ENCODE peak calls at places on chromosome 5, in four cellular contexts. One of them, this sample, is unnamed.

GRCh38 chr5:170132642-170133448 is 27.1 kb downstream of the FOXI1 start:
- DNase-seq in neural progenitor cell: no peak
- DNase-seq in fibroblast of the aortic adventitia: peak
- DNase-seq in cardiac fibroblast: peak
- DNase-seq in this sample: peak

GRCh38 chr5:67879619-67880357 is 335.8 kb upstream of the PIK3R1 start:
- DNase-seq in neural progenitor cell: no peak
- DNase-seq in fibroblast of the aortic adventitia: peak
- DNase-seq in cardiac fibroblast: peak
- DNase-seq in this sample: peak

GRCh38 chr5:73186976-73187375 is 14.0 kb downstream of the TMEM174 start:
- DNase-seq in neural progenitor cell: no peak
- DNase-seq in fibroblast of the aortic adventitia: no peak
- DNase-seq in cardiac fibroblast: no peak
- DNase-seq in this sample: peak

GRCh38 chr5:37206733-37207132 is 42.4 kb downstream of the CPLANE1 start:
- DNase-seq in neural progenitor cell: no peak
- DNase-seq in fibroblast of the aortic adventitia: peak
- DNase-seq in cardiac fibroblast: peak
- DNase-seq in this sample: no peak

GRCh38 chr5:89120719-89121118 is 237.7 kb upstream of the MEF2C start:
- DNase-seq in neural progenitor cell: no peak
- DNase-seq in fibroblast of the aortic adventitia: peak
- DNase-seq in cardiac fibroblast: peak
- DNase-seq in this sample: peak

GRCh38 chr5:57754616-57755015 is 272.0 kb upstream of the ACTBL2 start:
- DNase-seq in neural progenitor cell: no peak
- DNase-seq in fibroblast of the aortic adventitia: no peak
- DNase-seq in cardiac fibroblast: no peak
- DNase-seq in this sample: peak

GRCh38 chr5:154176191-154176590 is 14.3 kb upstream of the GALNT10 start:
- DNase-seq in neural progenitor cell: no peak
- DNase-seq in fibroblast of the aortic adventitia: peak
- DNase-seq in cardiac fibroblast: peak
- DNase-seq in this sample: peak

GRCh38 chr5:126780165-126780827 is 3.4 kb downstream of the LMNB1 start:
- DNase-seq in neural progenitor cell: peak
- DNase-seq in fibroblast of the aortic adventitia: peak
- DNase-seq in cardiac fibroblast: peak
- DNase-seq in this sample: peak

GRCh38 chr5:122972877-122973276 is 63.6 kb downstream of the PPIC start:
- DNase-seq in neural progenitor cell: no peak
- DNase-seq in fibroblast of the aortic adventitia: peak
- DNase-seq in cardiac fibroblast: no peak
- DNase-seq in this sample: peak

GRCh38 chr5:84372066-84372700 is 12.5 kb downstream of the EDIL3 start:
- DNase-seq in neural progenitor cell: no peak
- DNase-seq in fibroblast of the aortic adventitia: peak
- DNase-seq in cardiac fibroblast: peak
- DNase-seq in this sample: peak

GRCh38 chr5:168578006-168578405 is 1.2 kb downstream of the PANK3 start:
- DNase-seq in neural progenitor cell: no peak
- DNase-seq in fibroblast of the aortic adventitia: peak
- DNase-seq in cardiac fibroblast: peak
- DNase-seq in this sample: peak

GRCh38 chr5:173750538-173751265 is 134.3 kb upstream of the BOD1 start:
- DNase-seq in neural progenitor cell: no peak
- DNase-seq in fibroblast of the aortic adventitia: no peak
- DNase-seq in cardiac fibroblast: no peak
- DNase-seq in this sample: no peak

GRCh38 chr5:175457466-175457865 is 13.5 kb upstream of the DRD1 start:
- DNase-seq in neural progenitor cell: no peak
- DNase-seq in fibroblast of the aortic adventitia: no peak
- DNase-seq in cardiac fibroblast: no peak
- DNase-seq in this sample: no peak

GRCh38 chr5:166505546-166505945 is 1785.9 kb upstream of the WWC1 start:
- DNase-seq in neural progenitor cell: peak
- DNase-seq in fibroblast of the aortic adventitia: no peak
- DNase-seq in cardiac fibroblast: no peak
- DNase-seq in this sample: no peak

GRCh38 chr5:9456435-9457042 is 89.3 kb downstream of the SEMA5A start:
- DNase-seq in neural progenitor cell: peak
- DNase-seq in fibroblast of the aortic adventitia: peak
- DNase-seq in cardiac fibroblast: no peak
- DNase-seq in this sample: peak

GRCh38 chr5:81852277-81853004 is 101.5 kb upstream of the SSBP2 start:
- DNase-seq in neural progenitor cell: peak
- DNase-seq in fibroblast of the aortic adventitia: peak
- DNase-seq in cardiac fibroblast: peak
- DNase-seq in this sample: peak

GRCh38 chr5:23727271-23727670 is 219.9 kb downstream of the PRDM9 start:
- DNase-seq in neural progenitor cell: no peak
- DNase-seq in fibroblast of the aortic adventitia: no peak
- DNase-seq in cardiac fibroblast: no peak
- DNase-seq in this sample: no peak

GRCh38 chr5:22850981-22851380 is 2.2 kb downstream of the CDH12 start:
- DNase-seq in neural progenitor cell: no peak
- DNase-seq in fibroblast of the aortic adventitia: no peak
- DNase-seq in cardiac fibroblast: no peak
- DNase-seq in this sample: no peak

GRCh38 chr5:171750316-171750788 is 35.3 kb upstream of the SMIM23 start:
- DNase-seq in neural progenitor cell: peak
- DNase-seq in fibroblast of the aortic adventitia: peak
- DNase-seq in cardiac fibroblast: peak
- DNase-seq in this sample: peak

GRCh38 chr5:9288234-9288633 is 257.6 kb downstream of the SEMA5A start:
- DNase-seq in neural progenitor cell: peak
- DNase-seq in fibroblast of the aortic adventitia: no peak
- DNase-seq in cardiac fibroblast: no peak
- DNase-seq in this sample: no peak

GRCh38 chr5:14491505-14491904 is 90.1 kb upstream of the OTULINL start:
- DNase-seq in neural progenitor cell: no peak
- DNase-seq in fibroblast of the aortic adventitia: peak
- DNase-seq in cardiac fibroblast: peak
- DNase-seq in this sample: peak

GRCh38 chr5:59712836-59713487 is 180.6 kb downstream of the PDE4D start:
- DNase-seq in neural progenitor cell: peak
- DNase-seq in fibroblast of the aortic adventitia: peak
- DNase-seq in cardiac fibroblast: no peak
- DNase-seq in this sample: peak

GRCh38 chr5:3598725-3599282 is 3.2 kb downstream of the IRX1 start:
- DNase-seq in neural progenitor cell: peak
- DNase-seq in fibroblast of the aortic adventitia: no peak
- DNase-seq in cardiac fibroblast: no peak
- DNase-seq in this sample: no peak

GRCh38 chr5:138954257-138955012 is 79.3 kb upstream of the LRRTM2 start:
- DNase-seq in neural progenitor cell: no peak
- DNase-seq in fibroblast of the aortic adventitia: no peak
- DNase-seq in cardiac fibroblast: no peak
- DNase-seq in this sample: no peak

GRCh38 chr5:139482050-139482889 is at the start of gene STING1:
- DNase-seq in neural progenitor cell: no peak
- DNase-seq in fibroblast of the aortic adventitia: peak
- DNase-seq in cardiac fibroblast: peak
- DNase-seq in this sample: peak

GRCh38 chr5:120789918-120790714 is 326.0 kb downstream of the PRR16 start:
- DNase-seq in neural progenitor cell: no peak
- DNase-seq in fibroblast of the aortic adventitia: no peak
- DNase-seq in cardiac fibroblast: no peak
- DNase-seq in this sample: peak

GRCh38 chr5:108910627-108911026 is 162.9 kb downstream of the FER start:
- DNase-seq in neural progenitor cell: no peak
- DNase-seq in fibroblast of the aortic adventitia: no peak
- DNase-seq in cardiac fibroblast: no peak
- DNase-seq in this sample: no peak

GRCh38 chr5:109558364-109558763 is 131.4 kb upstream of the MAN2A1 start:
- DNase-seq in neural progenitor cell: no peak
- DNase-seq in fibroblast of the aortic adventitia: no peak
- DNase-seq in cardiac fibroblast: no peak
- DNase-seq in this sample: no peak

GRCh38 chr5:1637639-1638481 is 114.1 kb upstream of the LPCAT1 start:
- DNase-seq in neural progenitor cell: no peak
- DNase-seq in fibroblast of the aortic adventitia: no peak
- DNase-seq in cardiac fibroblast: no peak
- DNase-seq in this sample: no peak

GRCh38 chr5:141547488-141547887 is 58.6 kb downstream of the PCDHGC5 start:
- DNase-seq in neural progenitor cell: peak
- DNase-seq in fibroblast of the aortic adventitia: peak
- DNase-seq in cardiac fibroblast: peak
- DNase-seq in this sample: peak

GRCh38 chr5:176742246-176743105 is 67.9 kb upstream of the UNC5A start:
- DNase-seq in neural progenitor cell: no peak
- DNase-seq in fibroblast of the aortic adventitia: no peak
- DNase-seq in cardiac fibroblast: no peak
- DNase-seq in this sample: no peak
- H3K4me3 ChIP-seq in neural progenitor cell: peak
- H3K4me3 ChIP-seq in fibroblast of the aortic adventitia: no peak
- H3K4me3 ChIP-seq in cardiac fibroblast: no peak
- H3K4me3 ChIP-seq in this sample: no peak

DNA sequence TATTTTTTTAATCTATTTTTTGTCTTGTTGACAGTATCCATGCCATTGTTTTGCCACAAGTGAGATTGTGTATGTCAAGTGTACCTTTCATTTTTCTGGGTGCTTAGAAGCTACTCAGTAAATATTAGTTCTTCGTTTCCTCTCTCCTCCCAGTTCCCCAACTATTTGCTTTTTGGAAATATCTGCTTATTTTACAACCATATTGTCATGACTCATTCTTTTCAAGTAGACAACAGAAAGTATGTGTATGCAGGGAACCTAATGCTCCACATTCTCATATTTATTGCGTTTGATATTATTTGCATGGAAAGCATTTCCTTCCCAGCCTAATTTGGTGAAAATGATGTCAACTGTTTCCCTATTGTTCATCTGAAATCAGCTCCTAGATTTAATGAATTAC is 483.7 kb upstream of the RIOK2 start:
- DNase-seq in neural progenitor cell: no peak
- DNase-seq in fibroblast of the aortic adventitia: no peak
- DNase-seq in cardiac fibroblast: no peak
- DNase-seq in this sample: peak
- TF ChIP-seq CTCF in neural progenitor cell: no peak
- TF ChIP-seq CTCF in fibroblast of the aortic adventitia: no peak
- TF ChIP-seq CTCF in cardiac fibroblast: no peak
- TF ChIP-seq CTCF in this sample: no peak

GRCh38 chr5:163908253-163908652 is 402.8 kb downstream of the MAT2B start:
- DNase-seq in neural progenitor cell: no peak
- DNase-seq in fibroblast of the aortic adventitia: no peak
- DNase-seq in cardiac fibroblast: no peak
- DNase-seq in this sample: no peak
- H3K4me3 ChIP-seq in neural progenitor cell: no peak
- H3K4me3 ChIP-seq in fibroblast of the aortic adventitia: no peak
- H3K4me3 ChIP-seq in cardiac fibroblast: no peak
- H3K4me3 ChIP-seq in this sample: no peak

DNA sequence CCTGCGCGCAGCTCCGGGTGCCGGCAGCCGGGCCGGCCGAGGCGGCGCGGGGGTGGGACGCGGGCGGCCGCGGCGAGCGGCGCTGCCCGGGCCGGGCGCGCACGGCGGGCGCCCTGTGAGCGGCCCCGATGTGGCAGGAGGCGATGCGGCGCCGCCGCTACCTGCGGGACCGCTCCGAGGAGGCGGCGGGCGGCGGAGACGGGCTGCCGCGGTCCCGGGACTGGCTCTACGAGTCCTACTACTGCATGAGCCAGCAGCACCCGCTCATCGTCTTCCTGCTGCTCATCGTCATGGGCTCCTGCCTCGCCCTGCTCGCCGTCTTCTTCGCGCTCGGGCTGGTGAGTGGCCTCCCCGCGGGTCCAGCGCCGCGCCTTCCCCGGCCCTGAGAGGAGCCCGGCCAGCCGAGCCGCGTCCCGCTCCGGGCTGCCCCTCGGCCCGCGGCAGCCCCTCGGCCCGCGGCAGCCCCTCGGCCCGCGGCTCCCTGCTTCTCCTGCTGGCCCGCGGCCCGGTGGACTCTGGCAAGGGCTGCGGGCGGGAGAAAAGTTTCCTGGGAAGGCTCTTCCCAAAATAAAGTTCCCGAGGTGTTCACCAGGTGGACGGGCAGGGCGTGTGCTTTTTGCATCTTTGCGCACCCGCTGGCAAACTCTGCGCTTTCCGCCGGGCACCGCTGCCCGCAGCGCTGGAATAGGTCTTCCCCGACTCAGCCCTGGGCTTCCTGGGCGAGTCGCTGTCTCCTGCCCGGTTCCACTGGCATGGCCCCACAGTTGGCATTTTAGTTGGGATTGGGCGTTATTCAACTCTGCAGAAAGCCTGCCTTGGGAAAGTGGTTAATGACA is 449 bp downstream of the ADCY2 start:
- DNase-seq in neural progenitor cell: peak
- DNase-seq in fibroblast of the aortic adventitia: peak
- DNase-seq in cardiac fibroblast: no peak
- DNase-seq in this sample: peak
- TF ChIP-seq CTCF in neural progenitor cell: no peak
- TF ChIP-seq CTCF in fibroblast of the aortic adventitia: no peak
- TF ChIP-seq CTCF in cardiac fibroblast: no peak
- TF ChIP-seq CTCF in this sample: no peak

GRCh38 chr5:149823350-149823749 is 93.2 kb downstream of the PPARGC1B start:
- DNase-seq in neural progenitor cell: no peak
- DNase-seq in fibroblast of the aortic adventitia: no peak
- DNase-seq in cardiac fibroblast: no peak
- DNase-seq in this sample: no peak

GRCh38 chr5:149826574-149826973 is 96.5 kb downstream of the PPARGC1B start:
- DNase-seq in neural progenitor cell: no peak
- DNase-seq in fibroblast of the aortic adventitia: peak
- DNase-seq in cardiac fibroblast: no peak
- DNase-seq in this sample: no peak

GRCh38 chr5:149827086-149827485 is 97.0 kb downstream of the PPARGC1B start:
- DNase-seq in neural progenitor cell: no peak
- DNase-seq in fibroblast of the aortic adventitia: no peak
- DNase-seq in cardiac fibroblast: no peak
- DNase-seq in this sample: no peak

GRCh38 chr5:149824115-149824514 is 94.0 kb downstream of the PPARGC1B start:
- DNase-seq in neural progenitor cell: no peak
- DNase-seq in fibroblast of the aortic adventitia: no peak
- DNase-seq in cardiac fibroblast: no peak
- DNase-seq in this sample: no peak

GRCh38 chr5:149824851-149825250 is 94.7 kb downstream of the PPARGC1B start:
- DNase-seq in neural progenitor cell: no peak
- DNase-seq in fibroblast of the aortic adventitia: no peak
- DNase-seq in cardiac fibroblast: no peak
- DNase-seq in this sample: no peak
- H3K4me3 ChIP-seq in neural progenitor cell: no peak
- H3K4me3 ChIP-seq in fibroblast of the aortic adventitia: no peak
- H3K4me3 ChIP-seq in cardiac fibroblast: no peak
- H3K4me3 ChIP-seq in this sample: no peak

GRCh38 chr5:61414806-61415205 is 82.7 kb downstream of the ZSWIM6 start:
- DNase-seq in neural progenitor cell: peak
- DNase-seq in fibroblast of the aortic adventitia: no peak
- DNase-seq in cardiac fibroblast: no peak
- DNase-seq in this sample: no peak

GRCh38 chr5:61417345-61417744 is 85.3 kb downstream of the ZSWIM6 start:
- DNase-seq in neural progenitor cell: no peak
- DNase-seq in fibroblast of the aortic adventitia: no peak
- DNase-seq in cardiac fibroblast: no peak
- DNase-seq in this sample: no peak

GRCh38 chr5:61417851-61418250 is 85.8 kb downstream of the ZSWIM6 start:
- DNase-seq in neural progenitor cell: no peak
- DNase-seq in fibroblast of the aortic adventitia: no peak
- DNase-seq in cardiac fibroblast: no peak
- DNase-seq in this sample: no peak

GRCh38 chr5:61416010-61416409 is 84.0 kb downstream of the ZSWIM6 start:
- DNase-seq in neural progenitor cell: peak
- DNase-seq in fibroblast of the aortic adventitia: peak
- DNase-seq in cardiac fibroblast: no peak
- DNase-seq in this sample: no peak

GRCh38 chr5:61416410-61416809 is 84.4 kb downstream of the ZSWIM6 start:
- DNase-seq in neural progenitor cell: peak
- DNase-seq in fibroblast of the aortic adventitia: no peak
- DNase-seq in cardiac fibroblast: no peak
- DNase-seq in this sample: no peak
- TF ChIP-seq CTCF in neural progenitor cell: no peak
- TF ChIP-seq CTCF in fibroblast of the aortic adventitia: no peak
- TF ChIP-seq CTCF in cardiac fibroblast: no peak
- TF ChIP-seq CTCF in this sample: no peak

This sample was measured in AG10803.